ENCODE peak calls at places on chromosomes 16 and 17, in ten cellular contexts. C, B, H, F, Q, Z, L, O, T and P are unnamed samples.
A peak's percentile ranks its signal among the peaks of the same experiment; 100 is the strongest.

GRCh38 chr17:7184091-7184488 is 4.9 kb upstream of the ASGR1 start:
- DNase-seq in C (no peak), B (no peak), H (no peak), F (no peak), Q (no peak), Z (no peak), L (no peak), O (no peak), T (no peak), P (no peak)

GRCh38 chr16:85286970-85287814 is 174.9 kb upstream of the CIBAR2 start:
- DNase-seq in C (no peak), B (no peak), H (no peak), F (no peak), Q (no peak), Z (peak; percentile 38), L (no peak), O (no peak), T (no peak), P (peak; percentile 52)

GRCh38 chr17:35046740-35047283 is 16.7 kb downstream of the RFFL start:
- DNase-seq in C (no peak), B (no peak), H (no peak), F (no peak), Q (no peak), Z (peak; percentile 69), L (peak; percentile 52), O (no peak), T (peak; percentile 38), P (no peak)

GRCh38 chr16:27310576-27311448 is 3.0 kb upstream of the IL4R start:
- DNase-seq in C (no peak), B (no peak), H (peak; percentile 10), F (no peak), Q (no peak), Z (peak; percentile 91), L (no peak), O (no peak), T (no peak), P (no peak)

GRCh38 chr17:32281011-32281451 is 15.4 kb downstream of the RHBDL3 start:
- DNase-seq in C (no peak), B (no peak), H (no peak), F (no peak), Q (peak; percentile 22), Z (no peak), L (no peak), O (no peak), T (no peak), P (peak; percentile 67)

GRCh38 chr17:78375401-78376079 is 2.9 kb upstream of the PGS1 start:
- DNase-seq in C (no peak), B (no peak), H (no peak), F (no peak), Q (no peak), Z (peak; percentile 96), L (no peak), O (no peak), T (no peak), P (no peak)

GRCh38 chr17:48753794-48754499 is 25.4 kb upstream of the HOXB13 start:
- DNase-seq in C (no peak), B (no peak), H (no peak), F (no peak), Q (no peak), Z (no peak), L (no peak), O (no peak), T (no peak), P (no peak)

GRCh38 chr16:82995286-82995926 is 368.6 kb downstream of the CDH13 start:
- DNase-seq in C (no peak), B (no peak), H (no peak), F (no peak), Q (no peak), Z (no peak), L (no peak), O (no peak), T (no peak), P (no peak)